ENCODE peak calls at places on chromosomes 7 and 10, in nine cellular contexts. V is ascending aorta, L is NB4, H is adrenal gland, A is brain microvascular endothelial cell, D is GM06990, J is A549, R is glutamatergic neuron, M is GM13976. S is an unnamed sample.
A peak's percentile ranks its signal among the peaks of the same experiment; 100 is the strongest.

GRCh38 chr7:16801111-16801542 is 3.7 kb downstream of the AGR2 start:
- DNase-seq in V (no peak), L (peak; percentile 72), H (peak; percentile 24), A (peak; percentile 51), D (no peak), J (peak; percentile 84), R (no peak), M (peak; percentile 40), S (no peak)

GRCh38 chr10:93386496-93387369 is 95.4 kb downstream of the MYOF start:
- DNase-seq in V (no peak), L (peak; percentile 78), H (no peak), A (peak; percentile 25), D (no peak), J (no peak), R (peak; percentile 22), M (peak; percentile 24), S (no peak)

GRCh38 chr10:110802551-110803238 is 69.0 kb upstream of the PDCD4 start:
- DNase-seq in V (peak; percentile 85), L (peak; percentile 42), H (no peak), A (peak; percentile 81), D (peak; percentile 41), J (no peak), R (no peak), M (peak; percentile 52), S (peak; percentile 5)

GRCh38 chr10:106967482-106967881 is 197.0 kb downstream of the SORCS1 start:
- DNase-seq in V (no peak), L (peak; percentile 50), H (no peak), A (no peak), D (no peak), J (no peak), R (no peak), M (no peak), S (no peak)

GRCh38 chr7:84801396-84801795 is 385.5 kb downstream of the SEMA3D start:
- DNase-seq in V (no peak), L (no peak), H (no peak), A (no peak), D (no peak), J (no peak), R (no peak), M (no peak), S (no peak)

GRCh38 chr10:23155166-23155565 is 36.9 kb upstream of the PTF1A start:
- DNase-seq in V (no peak), L (peak; percentile 56), H (no peak), A (no peak), D (no peak), J (no peak), R (no peak), M (no peak), S (no peak)

GRCh38 chr10:103736763-103737162 is 118.6 kb downstream of the SH3PXD2A start:
- DNase-seq in V (no peak), L (peak; percentile 52), H (no peak), A (peak; percentile 31), D (no peak), J (peak; percentile 46), R (no peak), M (no peak), S (no peak)

GRCh38 chr7:55198634-55199366 is 166.3 kb upstream of the LANCL2 start:
- DNase-seq in V (peak; percentile 52), L (no peak), H (no peak), A (no peak), D (no peak), J (no peak), R (no peak), M (no peak), S (no peak)

GRCh38 chr7:143362126-143362961 is at the start of gene FAM131B:
- DNase-seq in V (no peak), L (peak; percentile 54), H (no peak), A (no peak), D (no peak), J (no peak), R (peak; percentile 65), M (peak; percentile 65), S (no peak)

GRCh38 chr10:20302033-20302432 is 485.8 kb downstream of the PLXDC2 start:
- DNase-seq in V (no peak), L (no peak), H (no peak), A (no peak), D (no peak), J (no peak), R (no peak), M (no peak), S (no peak)

GRCh38 chr7:101618207-101618839 is 10.8 kb downstream of the MYL10 start:
- DNase-seq in V (no peak), L (no peak), H (no peak), A (no peak), D (no peak), J (no peak), R (no peak), M (no peak), S (no peak)

GRCh38 chr7:138854115-138854645 is 56.2 kb upstream of the ATP6V0A4 start:
- DNase-seq in V (no peak), L (no peak), H (no peak), A (no peak), D (no peak), J (no peak), R (no peak), M (no peak), S (no peak)

GRCh38 chr7:134709197-134709596 is 62.5 kb downstream of the BPGM start:
- DNase-seq in V (no peak), L (no peak), H (no peak), A (no peak), D (no peak), J (no peak), R (no peak), M (no peak), S (no peak)

GRCh38 chr7:134706468-134706867 is 59.8 kb downstream of the BPGM start:
- DNase-seq in V (no peak), L (no peak), H (no peak), A (no peak), D (no peak), J (no peak), R (no peak), M (no peak), S (no peak)

GRCh38 chr7:134710511-134710853 is 63.8 kb downstream of the BPGM start:
- DNase-seq in V (no peak), L (no peak), H (no peak), A (no peak), D (no peak), J (no peak), R (no peak), M (no peak), S (peak; percentile 6)

GRCh38 chr7:134707663-134708383 is 61.2 kb downstream of the BPGM start:
- DNase-seq in V (no peak), L (peak; percentile 23), H (no peak), A (no peak), D (no peak), J (no peak), R (no peak), M (no peak), S (no peak)

GRCh38 chr7:134708692-134709091 is 62.0 kb downstream of the BPGM start:
- DNase-seq in V (no peak), L (no peak), H (no peak), A (no peak), D (no peak), J (no peak), R (no peak), M (no peak), S (no peak)
- TF ChIP-seq CTCF in V (no peak), L (no peak), H (no peak), A (no peak), D (no peak), J (no peak), R (no peak), M (no peak), S (no peak)

GRCh38 chr10:85993840-85994507 is 372.6 kb downstream of the GRID1 start:
- DNase-seq in V (no peak), L (no peak), H (no peak), A (no peak), D (no peak), J (no peak), R (no peak), M (no peak), S (no peak)

GRCh38 chr10:85997544-85997943 is 369.1 kb downstream of the GRID1 start:
- DNase-seq in V (no peak), L (no peak), H (no peak), A (no peak), D (no peak), J (no peak), R (no peak), M (no peak), S (no peak)

GRCh38 chr10:85993140-85993539 is 373.5 kb downstream of the GRID1 start:
- DNase-seq in V (no peak), L (no peak), H (no peak), A (no peak), D (no peak), J (no peak), R (no peak), M (no peak), S (no peak)

GRCh38 chr10:85992324-85992723 is 374.3 kb downstream of the GRID1 start:
- DNase-seq in V (no peak), L (no peak), H (no peak), A (no peak), D (no peak), J (no peak), R (no peak), M (no peak), S (no peak)

GRCh38 chr10:85995791-85996190 is 370.8 kb downstream of the GRID1 start:
- DNase-seq in V (no peak), L (peak; percentile 35), H (peak; percentile 26), A (peak; percentile 25), D (no peak), J (peak; percentile 53), R (no peak), M (no peak), S (peak; percentile 12)
- TF ChIP-seq CTCF in V (no peak), L (peak; percentile 42), H (peak; percentile 35), A (peak; percentile 26), D (peak; percentile 53), J (peak; percentile 49), R (no peak), M (no peak), S (no peak)

DNA sequence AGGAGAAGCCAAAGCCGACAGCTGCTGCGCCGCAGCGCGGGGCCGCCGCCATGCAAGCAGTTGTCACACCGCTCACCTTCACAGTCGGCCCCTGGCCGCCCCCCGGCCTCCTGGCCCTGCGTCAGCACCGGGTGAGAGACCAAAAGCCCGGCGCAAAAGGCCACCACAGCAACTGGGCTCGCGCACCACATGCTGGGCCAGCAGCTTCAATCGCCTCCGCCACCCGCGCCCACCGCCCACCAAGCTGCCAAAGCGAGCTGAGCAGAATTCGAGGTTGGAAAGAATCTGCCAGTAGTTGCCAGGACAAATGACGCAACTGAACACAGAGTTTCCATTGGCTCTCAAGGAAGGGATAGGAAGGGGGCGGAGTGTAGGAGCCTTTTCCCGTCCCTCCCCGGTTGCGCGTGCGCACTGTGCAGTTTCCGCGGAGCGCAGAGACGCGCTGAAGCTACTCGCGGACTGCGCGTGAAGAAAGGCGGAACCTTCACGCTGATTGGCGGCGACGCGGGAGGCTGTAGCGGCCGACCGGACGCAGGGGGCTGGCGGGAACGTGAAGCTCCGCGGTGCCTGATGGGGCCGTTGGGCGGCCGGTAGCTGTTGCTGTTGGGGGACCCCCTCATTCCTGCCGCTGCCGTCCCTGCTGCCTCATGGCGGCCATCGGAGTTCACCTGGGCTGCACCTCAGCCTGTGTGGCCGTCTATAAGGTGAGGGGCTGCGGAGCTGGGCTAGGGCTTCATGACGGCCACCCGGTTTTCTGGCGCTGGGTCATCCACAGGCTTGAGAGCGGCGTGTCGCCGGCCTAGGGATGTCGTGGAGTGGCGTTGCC is at the start of the genes CDNF, HSPA14 and MSANTD7:
- DNase-seq in V (peak; percentile 99), L (peak; percentile 97), H (peak; percentile 100), A (peak; percentile 98), D (peak; percentile 100), J (peak; percentile 97), R (peak; percentile 100), M (peak; percentile 99), S (peak; percentile 99)
- TF ChIP-seq CTCF in V (no peak), L (no peak), H (peak; percentile 19), A (no peak), D (no peak), J (no peak), R (no peak), M (no peak), S (no peak)

GRCh38 chr7:42236266-42237161 is 495 bp downstream of the GLI3 start:
- DNase-seq in V (peak; percentile 77), L (no peak), H (peak; percentile 54), A (peak; percentile 63), D (peak; percentile 28), J (peak; percentile 18), R (peak; percentile 66), M (peak; percentile 55), S (peak; percentile 19)
- TF ChIP-seq CTCF in V (no peak), L (no peak), H (no peak), A (no peak), D (no peak), J (no peak), R (no peak), M (no peak), S (no peak)

S was measured in Calu3.